ENCODE peak calls at places on chromosomes 3 and 15, in eight cellular contexts. Q is fibroblast of pulmonary artery; P is AG04450; A is nephron progenitor cell; R is HS-5; G is stromal cell of bone marrow; Y is stimulated activated CD4-positive, alpha-beta T cell treated with anti-CD3 and anti-CD28 coated beads, Interleukin-12 subunit alpha, Interleukin-12 subunit beta, amount 100 ng/mL, for 24 hours; T is AG20443. H is an unnamed sample.

GRCh38 chr3:169578381-169578780 is 85.1 kb downstream of the MECOM start:
- DNase-seq in A (no peak), Q (no peak), T (no peak), Y (no peak), R (no peak), P (no peak), G (no peak), H (no peak)

GRCh38 chr3:13419356-13420050 is 619 bp downstream of the NUP210 start:
- DNase-seq in R (no peak), P (no peak), Q (no peak), Y (no peak), T (peak; percentile 51), A (peak; percentile 61), G (no peak), H (no peak)

GRCh38 chr15:22839046-22839705 is 710 bp downstream of the NIPA2 start:
- DNase-seq in G (no peak), T (no peak), Q (peak; percentile 20), Y (no peak), A (no peak), R (no peak), P (no peak), H (peak; percentile 30)

GRCh38 chr3:48826451-48826850 is 21.2 kb downstream of the PRKAR2A start:
- DNase-seq in R (peak; percentile 91), P (peak; percentile 69), T (peak; percentile 80), Q (peak; percentile 92), G (peak; percentile 99), A (no peak), Y (no peak), H (peak; percentile 88)

GRCh38 chr15:52651868-52652267 is 27.3 kb downstream of the ATOSA start:
- DNase-seq in Q (peak; percentile 96), P (peak; percentile 92), G (peak; percentile 85), Y (no peak), T (peak; percentile 47), R (peak; percentile 57), A (peak; percentile 36), H (peak; percentile 47)

GRCh38 chr3:108404409-108404808 is 106.0 kb downstream of the MYH15 start:
- DNase-seq in P (no peak), Q (no peak), T (no peak), A (no peak), R (no peak), G (no peak), Y (no peak), H (peak; percentile 15)

GRCh38 chr3:16478516-16478915 is 35.0 kb downstream of the RFTN1 start:
- DNase-seq in T (no peak), A (no peak), R (no peak), Y (no peak), G (no peak), Q (peak; percentile 96), P (peak; percentile 61), H (no peak)

GRCh38 chr15:61169275-61169903 is 59.7 kb downstream of the RORA start:
- DNase-seq in Y (no peak), Q (no peak), G (no peak), R (no peak), T (no peak), P (no peak), A (no peak), H (no peak)

GRCh38 chr15:66008920-66009572 is 139.8 kb downstream of the RAB11A start:
- DNase-seq in T (no peak), R (no peak), P (no peak), Q (no peak), G (peak; percentile 4), A (no peak), Y (no peak), H (no peak)

GRCh38 chr15:36605626-36606263 is 26.3 kb downstream of the CDIN1 start:
- DNase-seq in Y (no peak), A (no peak), R (no peak), Q (no peak), P (no peak), G (no peak), T (no peak), H (no peak)

GRCh38 chr3:152320201-152320617 is 51.5 kb downstream of the MBNL1 start:
- DNase-seq in P (no peak), Q (peak; percentile 67), Y (no peak), R (no peak), T (no peak), G (no peak), A (no peak), H (no peak)

GRCh38 chr15:64532921-64533320 is 72.5 kb downstream of the ZNF609 start:
- DNase-seq in R (no peak), G (no peak), A (no peak), Y (no peak), Q (peak; percentile 28), T (no peak), P (no peak), H (no peak)

GRCh38 chr3:117788499-117788898 is 1078.9 kb downstream of the TUSC7 start:
- DNase-seq in A (no peak), G (no peak), Q (no peak), T (no peak), R (no peak), P (no peak), Y (no peak), H (no peak)

GRCh38 chr3:28022916-28023315 is 218.5 kb upstream of the CMC1 start:
- DNase-seq in G (no peak), Q (no peak), A (no peak), R (no peak), P (no peak), Y (no peak), T (no peak), H (no peak)

GRCh38 chr15:64705006-64705405 is 70.4 kb downstream of the RBPMS2 start:
- DNase-seq in G (no peak), R (no peak), A (no peak), P (no peak), T (no peak), Q (no peak), Y (no peak), H (no peak)

GRCh38 chr15:99211926-99212325 is 37.5 kb downstream of the TTC23 start:
- DNase-seq in R (no peak), T (no peak), P (no peak), Q (peak; percentile 13), A (no peak), Y (no peak), G (no peak), H (no peak)

GRCh38 chr3:101840066-101840465 is 9.2 kb upstream of the NFKBIZ start:
- DNase-seq in Q (no peak), A (no peak), Y (no peak), T (no peak), R (no peak), P (no peak), G (no peak), H (no peak)

GRCh38 chr3:97738761-97739160 is 25.8 kb upstream of the ARL6 start:
- DNase-seq in R (no peak), G (no peak), Q (no peak), T (no peak), P (no peak), A (no peak), Y (no peak), H (no peak)

GRCh38 chr15:60971719-60972118 is 257.4 kb downstream of the RORA start:
- DNase-seq in T (no peak), Y (no peak), A (no peak), R (no peak), Q (no peak), P (no peak), G (no peak), H (no peak)

GRCh38 chr15:48596415-48596814 is 49.1 kb downstream of the FBN1 start:
- DNase-seq in A (no peak), P (no peak), T (no peak), Y (no peak), Q (peak; percentile 29), R (no peak), G (no peak), H (no peak)

GRCh38 chr3:32076566-32076965 is 29.9 kb upstream of the GPD1L start:
- DNase-seq in R (peak; percentile 53), T (no peak), Y (no peak), G (peak; percentile 66), Q (peak; percentile 11), A (no peak), P (no peak), H (no peak)

GRCh38 chr3:32359766-32360513 is 31.7 kb upstream of the CMTM7 start:
- DNase-seq in G (no peak), Q (no peak), T (no peak), Y (no peak), R (no peak), A (no peak), P (no peak), H (no peak)

GRCh38 chr3:177396707-177397106 is 199.4 kb upstream of the TBL1XR1 start:
- DNase-seq in R (no peak), G (no peak), A (no peak), Y (no peak), T (no peak), Q (no peak), P (no peak), H (no peak)

GRCh38 chr3:129028866-129029265 is 27.8 kb downstream of the EFCC1 start:
- DNase-seq in G (no peak), A (no peak), P (no peak), Y (no peak), Q (no peak), R (no peak), T (no peak), H (no peak)

GRCh38 chr3:155805204-155805801 is 775 bp downstream of the C3orf33 start:
- DNase-seq in Y (peak; percentile 15), P (no peak), Q (peak; percentile 18), T (no peak), A (peak; percentile 13), G (peak; percentile 4), R (no peak), H (no peak)

GRCh38 chr15:56150204-56150603 is 93.5 kb downstream of the RFX7 start:
- DNase-seq in Y (no peak), A (no peak), Q (no peak), T (no peak), R (no peak), G (no peak), P (no peak), H (no peak)

GRCh38 chr3:129162729-129163579 is 2.1 kb upstream of the ISY1 start:
- DNase-seq in Q (no peak), P (no peak), G (no peak), R (no peak), A (peak; percentile 11), Y (no peak), T (no peak), H (no peak)

GRCh38 chr3:16828815-16829214 is 55.9 kb upstream of the PLCL2 start:
- DNase-seq in Q (peak; percentile 81), P (no peak), Y (no peak), A (peak; percentile 25), T (no peak), R (peak; percentile 15), G (no peak), H (peak; percentile 19)

GRCh38 chr3:137008976-137009375 is 51.2 kb downstream of the IL20RB start:
- DNase-seq in T (no peak), G (no peak), P (no peak), Y (no peak), R (no peak), A (no peak), Q (no peak), H (no peak)

GRCh38 chr15:89766357-89767311 is 9.5 kb upstream of the MESP2 start:
- DNase-seq in Q (no peak), P (no peak), R (no peak), Y (no peak), T (no peak), G (no peak), A (no peak), H (no peak)

GRCh38 chr3:127815641-127816605 is 6.4 kb downstream of the MGLL start:
- DNase-seq in R (no peak), P (no peak), Y (no peak), G (no peak), T (no peak), Q (no peak), A (no peak), H (no peak)

GRCh38 chr15:44668925-44669324 is 5.5 kb upstream of the SPG11 start:
- DNase-seq in P (no peak), Q (no peak), G (no peak), T (no peak), A (no peak), R (no peak), Y (no peak), H (no peak)

GRCh38 chr15:23694592-23694991 is 7.5 kb upstream of the NDN start:
- DNase-seq in Y (no peak), R (no peak), T (no peak), P (no peak), G (no peak), Q (no peak), A (no peak), H (no peak)

GRCh38 chr15:22968356-22968755 is 11.8 kb downstream of the CYFIP1 start:
- DNase-seq in A (no peak), G (peak; percentile 71), Q (peak; percentile 90), Y (no peak), R (no peak), P (peak; percentile 78), T (peak; percentile 75), H (peak; percentile 85)

H was measured in hepatic stellate cell.